ENCODE peak calls at places on chromosomes 5 and 9, in seven cellular contexts. I is NCI-H69; J is SK-N-DZ; S is C1 segment of cervical spinal cord; W is H9; Q is cerebellum; U is activated T-helper 2 cell treated with anti-CD3 and anti-CD28 coated beads, Interferon-gamma antibody, Interleukin-2, Interleukin-4, amounts not matched to agents 10 μg/mL and 5 μg/mL and 100 μg/mL, durations not matched to agents 14 hours and 24 hours and 36 hours. F is an unnamed sample.

GRCh38 chr5:139982157-139982974 is 60.7 kb downstream of the NRG2 start:
- DNase-seq in Q (no peak), U (no peak), W (no peak), J (peak), I (peak), S (no peak), F (peak)

GRCh38 chr5:137616046-137616445 is 116.9 kb upstream of the SPOCK1 start:
- DNase-seq in S (no peak), I (no peak), U (no peak), Q (no peak), W (no peak), J (no peak), F (no peak)

GRCh38 chr5:176716320-176716719 is 69.0 kb downstream of the TSPAN17 start:
- DNase-seq in S (no peak), Q (peak), J (no peak), W (no peak), U (no peak), I (peak), F (no peak)

GRCh38 chr9:99118782-99119466 is 14.0 kb downstream of the TGFBR1 start:
- DNase-seq in Q (no peak), S (no peak), J (no peak), W (no peak), U (peak), I (no peak), F (no peak)

GRCh38 chr5:93791520-93791972 is 50.1 kb upstream of the POU5F2 start:
- DNase-seq in U (no peak), S (no peak), W (no peak), I (peak), J (no peak), Q (no peak), F (peak)

GRCh38 chr5:132090107-132090506 is 16.5 kb downstream of the CSF2 start:
- DNase-seq in J (no peak), W (no peak), I (peak), S (no peak), U (no peak), Q (no peak), F (peak)

GRCh38 chr5:14105717-14106435 is 37.3 kb upstream of the TRIO start:
- DNase-seq in J (no peak), U (no peak), W (no peak), Q (no peak), I (peak), S (no peak), F (peak)

GRCh38 chr5:76692651-76693050 is 23.3 kb upstream of the F2R start:
- DNase-seq in I (no peak), Q (no peak), J (no peak), W (no peak), U (no peak), S (no peak), F (no peak)

GRCh38 chr9:89615661-89616060 is 10.8 kb downstream of the GADD45G start:
- DNase-seq in W (no peak), U (no peak), Q (no peak), I (no peak), S (no peak), J (no peak), F (no peak)

GRCh38 chr5:150167163-150167798 is 703 bp downstream of the CDX1 start:
- DNase-seq in U (no peak), J (no peak), S (no peak), I (no peak), Q (no peak), W (no peak), F (no peak)

GRCh38 chr5:167064199-167064811 is 1227.1 kb upstream of the WWC1 start:
- DNase-seq in U (no peak), Q (no peak), J (peak), W (no peak), I (peak), S (no peak), F (no peak)